ENCODE peak calls at places on chromosomes 2 and 18, in ten cellular contexts. G is activated CD8-positive, alpha-beta memory T cell treated with anti-CD3 and anti-CD28 coated beads for 48 hours; A is NCI-H460; P is head of caudate nucleus; S is stimulated activated CD8-positive, alpha-beta memory T cell treated with anti-CD3 and anti-CD28 coated beads, Interleukin-15, amount 100 ng/mL, for 24 hours; N is stimulated activated naive CD8-positive, alpha-beta T cell treated with anti-CD3 and anti-CD28 coated beads, Interleukin-15, Interleukin-2, amounts not matched to agents 100 U/mL and 50 U/mL, for 24 hours; E is naive thymus-derived CD8-positive, alpha-beta T cell; V is RWPE1; B is kidney glomerular epithelial cell; L is iPS DF 6.9. F is an unnamed sample.

GRCh38 chr18:13589316-13589715 is 137.0 kb downstream of the FAM210A start:
- DNase-seq in N (no peak), L (no peak), G (no peak), E (no peak), V (no peak), P (no peak), A (no peak), S (no peak), B (no peak), F (no peak)

GRCh38 chr2:44535376-44535775 is 173.6 kb downstream of the CAMKMT start:
- DNase-seq in B (no peak), N (no peak), S (no peak), L (no peak), G (no peak), P (no peak), A (no peak), V (no peak), E (no peak), F (no peak)

GRCh38 chr2:126880262-126880800 is 18.4 kb upstream of the TEX51 start:
- DNase-seq in L (no peak), V (no peak), A (no peak), N (no peak), P (no peak), S (no peak), B (no peak), E (no peak), G (no peak), F (no peak)

GRCh38 chr2:233485726-233486125 is 80.9 kb downstream of the USP40 start:
- DNase-seq in V (no peak), L (no peak), E (no peak), N (no peak), A (no peak), B (no peak), S (no peak), G (no peak), P (no peak), F (no peak)

GRCh38 chr18:44799422-44800421 is 119.0 kb downstream of the SETBP1 start:
- DNase-seq in B (peak), E (no peak), A (no peak), V (no peak), N (no peak), S (no peak), G (no peak), L (no peak), P (no peak), F (no peak)

GRCh38 chr2:118032169-118033013 is 18.5 kb upstream of the CCDC93 start:
- DNase-seq in V (peak), S (no peak), L (no peak), P (peak), A (peak), E (peak), G (no peak), N (peak), B (peak), F (no peak)

GRCh38 chr2:86046985-86047384 is 58.7 kb downstream of the POLR1A start:
- DNase-seq in A (no peak), P (peak), B (no peak), N (no peak), S (no peak), L (no peak), V (no peak), G (no peak), E (no peak), F (no peak)

GRCh38 chr2:85797263-85797660 is 43.5 kb downstream of the ATOH8 start:
- DNase-seq in L (no peak), B (no peak), P (no peak), V (no peak), S (no peak), A (no peak), N (no peak), G (no peak), E (no peak), F (no peak)

GRCh38 chr2:120767486-120768005 is 31.9 kb downstream of the GLI2 start:
- DNase-seq in P (no peak), V (no peak), B (no peak), S (no peak), L (no peak), N (no peak), G (no peak), E (no peak), A (no peak), F (no peak)

GRCh38 chr2:25905126-25905525 is 26.8 kb upstream of the ASXL2 start:
- DNase-seq in L (no peak), P (no peak), A (no peak), G (no peak), S (no peak), E (no peak), B (no peak), V (no peak), N (no peak), F (no peak)

GRCh38 chr2:241217320-241218031 is 29.0 kb downstream of the ANO7 start:
- DNase-seq in N (peak), E (peak), V (peak), P (peak), L (no peak), G (no peak), B (peak), A (peak), S (no peak), F (peak)

GRCh38 chr2:127584516-127585033 is 49.1 kb downstream of the MYO7B start:
- DNase-seq in G (no peak), E (no peak), N (no peak), A (no peak), L (no peak), V (no peak), P (no peak), B (no peak), S (no peak), F (no peak)

GRCh38 chr2:145416640-145417039 is 896.7 kb upstream of the ZEB2 start:
- DNase-seq in N (no peak), A (no peak), L (no peak), S (no peak), G (no peak), E (no peak), B (no peak), P (no peak), V (no peak), F (no peak)

F was measured in thoracic aorta.